ENCODE peak calls at places on chromosomes 6 and 20, in nine cellular contexts. Q is substantia nigra; K is natural killer cell; E is NCI-H1105; I is fibroblast of pulmonary artery; U is NCI-H2081; A is thyroid gland; W is stimulated activated CD4-positive, alpha-beta T cell treated with anti-CD3 and anti-CD28 coated beads, Interleukin-4, amount 100 ng/mL, for 48 hours; J is GM10248. T is an unnamed sample.

GRCh38 chr6:105346052-105346451 is 56.8 kb downstream of the PREP start:
- DNase-seq in Q (no peak), K (no peak), E (no peak), I (peak), U (no peak), A (no peak), W (no peak), J (no peak), T (no peak)

GRCh38 chr6:56072856-56073255 is 174.5 kb downstream of the COL21A1 start:
- DNase-seq in Q (no peak), K (no peak), E (no peak), I (peak), U (no peak), A (no peak), W (no peak), J (no peak), T (no peak)

GRCh38 chr20:50679753-50680105 is 11.6 kb downstream of the RIPOR3 start:
- DNase-seq in Q (no peak), K (no peak), E (no peak), I (no peak), U (no peak), A (no peak), W (no peak), J (no peak), T (no peak)

GRCh38 chr6:33974030-33974429 is 170.2 kb upstream of the MLN start:
- DNase-seq in Q (no peak), K (no peak), E (no peak), I (no peak), U (no peak), A (no peak), W (no peak), J (no peak), T (no peak)

GRCh38 chr6:3138341-3138740 is 19.0 kb downstream of the TUBB2A start:
- DNase-seq in Q (no peak), K (no peak), E (no peak), I (peak), U (no peak), A (no peak), W (no peak), J (no peak), T (no peak)

GRCh38 chr6:75968143-75968542 is 104.3 kb downstream of the IMPG1 start:
- DNase-seq in Q (no peak), K (no peak), E (no peak), I (no peak), U (no peak), A (no peak), W (no peak), J (no peak), T (no peak)

GRCh38 chr6:145842693-145843546 is 28.3 kb upstream of the FBXO30 start:
- DNase-seq in Q (no peak), K (no peak), E (no peak), I (peak), U (no peak), A (no peak), W (no peak), J (no peak), T (no peak)

GRCh38 chr20:52410182-52410647 is 218.6 kb upstream of the ZFP64 start:
- DNase-seq in Q (no peak), K (no peak), E (no peak), I (peak), U (no peak), A (no peak), W (no peak), J (no peak), T (peak)

GRCh38 chr20:62839261-62839660 is 22.4 kb downstream of the TCFL5 start:
- DNase-seq in Q (no peak), K (no peak), E (no peak), I (no peak), U (no peak), A (no peak), W (no peak), J (no peak), T (no peak)

GRCh38 chr20:34022154-34022842 is 28.6 kb downstream of the RALY start:
- DNase-seq in Q (no peak), K (no peak), E (no peak), I (no peak), U (no peak), A (no peak), W (no peak), J (peak), T (no peak)

GRCh38 chr6:80319286-80319685 is 212.8 kb downstream of the BCKDHB start:
- DNase-seq in Q (no peak), K (no peak), E (no peak), I (peak), U (no peak), A (no peak), W (no peak), J (no peak), T (no peak)

GRCh38 chr6:45607818-45608217 is 230.1 kb upstream of the SUPT3H start:
- DNase-seq in Q (no peak), K (no peak), E (peak), I (peak), U (no peak), A (no peak), W (no peak), J (no peak), T (peak)

T was measured in stimulated activated effector memory CD8-positive, alpha-beta T cell treated with anti-CD3 and anti-CD28 coated beads, Interleukin-12 subunit alpha, Interleukin-12 subunit beta, amount 100 ng/mL, for 72 hours.